ENCODE peak calls at places on chromosomes 3 and 15, in six cellular contexts. V, Z, A, L, X and J are unnamed samples.

GRCh38 chr15:74621936-74622335 is 6.3 kb downstream of the CLK3 start:
- DNase-seq in V (no peak), X (no peak), A (no peak), L (no peak), Z (no peak), J (no peak)

GRCh38 chr15:90035835-90036220 is 34.7 kb downstream of the ZNF710 start:
- DNase-seq in V (no peak), L (no peak), A (no peak), Z (no peak), X (no peak), J (no peak)

GRCh38 chr3:29486087-29486486 is 205.2 kb downstream of the RBMS3 start:
- DNase-seq in V (no peak), Z (no peak), L (peak; percentile 77), A (no peak), X (no peak), J (no peak)

GRCh38 chr15:50774450-50774849 is 8.9 kb upstream of the SPPL2A start:
- DNase-seq in V (no peak), X (no peak), L (peak; percentile 58), Z (no peak), A (no peak), J (no peak)

GRCh38 chr3:174532216-174532615 is 326.9 kb upstream of the NAALADL2 start:
- DNase-seq in V (no peak), L (no peak), Z (no peak), X (no peak), A (no peak), J (no peak)

GRCh38 chr3:61573441-61573840 is 12.1 kb downstream of the PTPRG start:
- DNase-seq in L (no peak), V (peak; percentile 52), A (no peak), X (no peak), Z (no peak), J (no peak)

GRCh38 chr15:85588657-85589056 is 206.1 kb downstream of the KLHL25 start:
- DNase-seq in L (peak; percentile 65), X (no peak), V (no peak), A (no peak), Z (no peak), J (no peak)

GRCh38 chr3:134134240-134134639 is 104.5 kb upstream of the SLCO2A1 start:
- DNase-seq in L (no peak), X (no peak), A (no peak), V (no peak), Z (no peak), J (no peak)

GRCh38 chr15:97978408-97979130 is 18.1 kb downstream of the ARRDC4 start:
- DNase-seq in L (no peak), X (no peak), A (no peak), V (no peak), Z (no peak), J (no peak)

GRCh38 chr3:131620977-131621376 is 118.2 kb upstream of the MRPL3 start:
- DNase-seq in V (no peak), A (no peak), X (no peak), L (no peak), Z (no peak), J (no peak)

GRCh38 chr3:156518726-156519125 is 36.2 kb downstream of the SSR3 start:
- DNase-seq in V (peak; percentile 73), L (peak; percentile 19), A (no peak), Z (no peak), X (no peak), J (no peak)

GRCh38 chr15:61916104-61916503 is 144.1 kb downstream of the VPS13C start:
- DNase-seq in A (no peak), V (no peak), X (no peak), Z (no peak), L (peak; percentile 35), J (no peak)

GRCh38 chr3:8550619-8551018 is 49.0 kb downstream of the LMCD1 start:
- DNase-seq in A (no peak), V (no peak), Z (no peak), L (no peak), X (no peak), J (no peak)

GRCh38 chr15:99467338-99467720 is 98.5 kb upstream of the MEF2A start:
- DNase-seq in Z (no peak), A (no peak), L (no peak), X (no peak), V (no peak), J (no peak)

GRCh38 chr15:40871749-40872617 is 2.1 kb downstream of the RHOV start:
- DNase-seq in A (no peak), V (no peak), Z (no peak), X (peak; percentile 20), L (no peak), J (no peak)

GRCh38 chr15:43219929-43220886 is 610 bp downstream of the EPB42 start:
- DNase-seq in L (no peak), X (no peak), A (no peak), V (no peak), Z (no peak), J (no peak)

GRCh38 chr3:141795719-141796435 is 32.7 kb downstream of the GRK7 start:
- DNase-seq in L (no peak), A (peak; percentile 36), V (no peak), Z (no peak), X (no peak), J (no peak)

GRCh38 chr3:11074441-11074840 is 79.9 kb upstream of the HRH1 start:
- DNase-seq in L (no peak), A (no peak), Z (no peak), V (no peak), X (no peak), J (no peak)

GRCh38 chr3:194275721-194276120 is 75.4 kb downstream of the CPN2 start:
- DNase-seq in L (no peak), Z (no peak), V (no peak), A (no peak), X (no peak), J (no peak)

GRCh38 chr3:148903022-148903442 is 37.9 kb downstream of the CPA3 start:
- DNase-seq in L (peak; percentile 28), X (no peak), V (peak; percentile 14), A (no peak), Z (no peak), J (no peak)

GRCh38 chr15:62639432-62639831 is 403.1 kb upstream of the TPM1 start:
- DNase-seq in A (no peak), L (no peak), V (no peak), Z (no peak), X (no peak), J (no peak)

GRCh38 chr3:133792171-133792763 is 13.3 kb upstream of the SRPRB start:
- DNase-seq in A (no peak), V (no peak), L (peak; percentile 5), X (no peak), Z (no peak), J (no peak)

GRCh38 chr3:105538483-105538882 is 171.8 kb downstream of the ALCAM start:
- DNase-seq in L (no peak), V (no peak), Z (no peak), X (no peak), A (no peak), J (no peak)

GRCh38 chr3:55826731-55827496 is 339.8 kb upstream of the WNT5A start:
- DNase-seq in L (peak; percentile 33), V (peak; percentile 8), A (no peak), Z (no peak), X (no peak), J (no peak)

GRCh38 chr15:63892794-63893441 is 59.2 kb upstream of the HERC1 start:
- DNase-seq in Z (peak; percentile 55), V (no peak), L (no peak), A (no peak), X (peak; percentile 33), J (peak; percentile 90)

GRCh38 chr3:120846073-120846472 is 61.9 kb upstream of the STXBP5L start:
- DNase-seq in L (no peak), Z (no peak), V (no peak), X (no peak), A (no peak), J (no peak)

GRCh38 chr3:119368243-119368800 is 74.1 kb downstream of the ARHGAP31 start:
- DNase-seq in V (no peak), L (no peak), X (no peak), Z (no peak), A (no peak), J (no peak)

GRCh38 chr15:74202461-74203401 is at the start of gene STRA6:
- DNase-seq in L (no peak), V (peak; percentile 33), A (no peak), X (no peak), Z (no peak), J (no peak)

GRCh38 chr3:190038050-190038631 is 82.6 kb downstream of the P3H2 start:
- DNase-seq in V (peak; percentile 53), A (no peak), Z (no peak), L (peak; percentile 88), X (no peak), J (no peak)

GRCh38 chr3:134378818-134379217 is 4.6 kb upstream of the AMOTL2 start:
- DNase-seq in L (peak; percentile 52), V (no peak), Z (no peak), X (no peak), A (no peak), J (no peak)

GRCh38 chr15:43966646-43967045 is 139.8 kb downstream of the WDR76 start:
- DNase-seq in V (no peak), L (peak; percentile 54), Z (no peak), X (no peak), A (no peak), J (no peak)

GRCh38 chr15:44728576-44729393 is 7.5 kb upstream of the TRIM69 start:
- DNase-seq in Z (peak; percentile 87), L (peak; percentile 99), A (peak; percentile 94), V (peak; percentile 97), X (peak; percentile 90), J (peak; percentile 97)

GRCh38 chr3:120555661-120556509 is 40.3 kb upstream of the NDUFB4 start:
- DNase-seq in Z (no peak), L (no peak), A (no peak), X (no peak), V (no peak), J (no peak)

GRCh38 chr3:184719709-184720108 is 7.8 kb upstream of the MAGEF1 start:
- DNase-seq in L (no peak), Z (no peak), X (no peak), V (no peak), A (no peak), J (no peak)

GRCh38 chr15:69086427-69087205 is 72.1 kb downstream of the NOX5 start:
- DNase-seq in L (no peak), V (no peak), Z (no peak), A (no peak), X (no peak), J (no peak)

GRCh38 chr15:58479941-58480340 is 48.1 kb downstream of the LIPC start:
- DNase-seq in X (no peak), A (no peak), L (no peak), Z (no peak), V (no peak), J (no peak)